ENCODE peak calls at places on chromosomes 2 and 18, in five cellular contexts. L is HepG2, H is GM12878, Q is HCT116, M is SK-N-SH. U is an unnamed sample.

GRCh38 chr18:9474103-9474982 is 970 bp upstream of the RALBP1 start:
- DNase-seq in L (peak), H (no peak), Q (peak), M (peak), U (no peak)

GRCh38 chr2:178829299-178829698 is 22.1 kb upstream of the TTN start:
- DNase-seq in L (no peak), H (no peak), Q (no peak), M (peak), U (no peak)

GRCh38 chr2:40955635-40956034 is 503.7 kb upstream of the SLC8A1 start:
- DNase-seq in L (no peak), H (no peak), Q (no peak), M (no peak), U (no peak)

GRCh38 chr2:73851274-73851673 is 22.5 kb downstream of the STAMBP start:
- DNase-seq in L (no peak), H (no peak), Q (peak), M (no peak), U (no peak)

GRCh38 chr2:21367421-21367820 is 243.7 kb downstream of the TDRD15 start:
- DNase-seq in L (no peak), H (no peak), Q (no peak), M (no peak), U (no peak)

GRCh38 chr2:24917086-24917485 is 3.0 kb downstream of the ADCY3 start:
- DNase-seq in L (no peak), H (peak), Q (no peak), M (no peak), U (no peak)

GRCh38 chr18:3410273-3410672 is 39.7 kb upstream of the TGIF1 start:
- DNase-seq in L (no peak), H (no peak), Q (no peak), M (no peak), U (no peak)

GRCh38 chr2:232870766-232871371 is 805 bp downstream of the SNORC start:
- DNase-seq in L (no peak), H (no peak), Q (no peak), M (no peak), U (no peak)

GRCh38 chr2:215796160-215796559 is 217.2 kb downstream of the MREG start:
- DNase-seq in L (no peak), H (no peak), Q (no peak), M (peak), U (no peak)

GRCh38 chr18:39057423-39058057 is 1491.9 kb upstream of the CELF4 start:
- DNase-seq in L (no peak), H (no peak), Q (peak), M (no peak), U (no peak)

GRCh38 chr2:9638532-9638931 is 7.7 kb upstream of the YWHAQ start:
- DNase-seq in L (peak), H (no peak), Q (peak), M (peak), U (peak)

GRCh38 chr2:181985632-181986205 is at the start of gene PPP1R1C:
- DNase-seq in L (no peak), H (no peak), Q (no peak), M (no peak), U (no peak)

GRCh38 chr2:105977212-105977611 is 216.9 kb downstream of the UXS1 start:
- DNase-seq in L (peak), H (no peak), Q (peak), M (no peak), U (no peak)

GRCh38 chr2:18531198-18531597 is 29.3 kb downstream of the RDH14 start:
- DNase-seq in L (no peak), H (no peak), Q (no peak), M (no peak), U (no peak)

GRCh38 chr18:9081940-9082339 is 20.6 kb upstream of the NDUFV2 start:
- DNase-seq in L (no peak), H (no peak), Q (no peak), M (no peak), U (no peak)

GRCh38 chr2:232231514-232231913 is 147.0 kb upstream of the ALPP start:
- DNase-seq in L (no peak), H (no peak), Q (no peak), M (no peak), U (no peak)

GRCh38 chr2:11056614-11057013 is 98.7 kb upstream of the SLC66A3 start:
- DNase-seq in L (no peak), H (no peak), Q (peak), M (peak), U (no peak)

GRCh38 chr2:127569274-127570065 is 34.0 kb downstream of the MYO7B start:
- DNase-seq in L (no peak), H (no peak), Q (no peak), M (no peak), U (no peak)

GRCh38 chr2:189179607-189179979 is at the start of gene COL5A2:
- DNase-seq in L (no peak), H (no peak), Q (no peak), M (no peak), U (no peak)

GRCh38 chr2:95024960-95025405 is 525 bp upstream of the MAL start:
- DNase-seq in L (no peak), H (no peak), Q (no peak), M (no peak), U (no peak)

GRCh38 chr2:11807156-11808015 is 61.0 kb downstream of the LPIN1 start:
- DNase-seq in L (no peak), H (no peak), Q (no peak), M (no peak), U (no peak)

GRCh38 chr2:181334158-181334826 is 122.9 kb upstream of the ITGA4 start:
- DNase-seq in L (no peak), H (no peak), Q (no peak), M (no peak), U (no peak)

GRCh38 chr18:32629990-32630389 is 142.8 kb downstream of the KLHL14 start:
- DNase-seq in L (no peak), H (no peak), Q (no peak), M (no peak), U (no peak)

GRCh38 chr2:150878347-150878746 is 383.3 kb downstream of the RBM43 start:
- DNase-seq in L (peak), H (no peak), Q (peak), M (no peak), U (peak)

GRCh38 chr18:53911200-53911599 is 313.3 kb downstream of the MBD2 start:
- DNase-seq in L (no peak), H (no peak), Q (no peak), M (no peak), U (no peak)

GRCh38 chr2:221792971-221793670 is 221.0 kb upstream of the EPHA4 start:
- DNase-seq in L (no peak), H (no peak), Q (no peak), M (no peak), U (no peak)

GRCh38 chr2:200863655-200864205 is 728 bp downstream of the CLK1 start:
- DNase-seq in L (no peak), H (no peak), Q (no peak), M (no peak), U (no peak)

GRCh38 chr2:106030287-106031268 is 163.5 kb downstream of the UXS1 start:
- DNase-seq in L (peak), H (no peak), Q (no peak), M (no peak), U (no peak)

GRCh38 chr2:49832555-49832954 is 678.2 kb upstream of the FSHR start:
- DNase-seq in L (no peak), H (no peak), Q (no peak), M (no peak), U (no peak)

GRCh38 chr2:109459485-109459884 is 154.3 kb downstream of the SEPTIN10 start:
- DNase-seq in L (no peak), H (no peak), Q (no peak), M (no peak), U (no peak)

GRCh38 chr18:8546677-8547076 is 62.6 kb upstream of the RAB12 start:
- DNase-seq in L (no peak), H (no peak), Q (no peak), M (no peak), U (no peak)

GRCh38 chr2:224849264-224849663 is 133.1 kb upstream of the CCDC195 start:
- DNase-seq in L (no peak), H (no peak), Q (no peak), M (no peak), U (no peak)

GRCh38 chr2:133570547-133570946 is 2.3 kb upstream of the NCKAP5 start:
- DNase-seq in L (no peak), H (no peak), Q (no peak), M (no peak), U (no peak)

GRCh38 chr2:133566967-133567645 is 1.2 kb downstream of the NCKAP5 start:
- DNase-seq in L (no peak), H (no peak), Q (no peak), M (no peak), U (no peak)

GRCh38 chr2:133568598-133568997 is 335 bp upstream of the NCKAP5 start:
- DNase-seq in L (no peak), H (no peak), Q (no peak), M (no peak), U (no peak)

GRCh38 chr2:133569416-133569815 is 1.2 kb upstream of the NCKAP5 start:
- DNase-seq in L (no peak), H (no peak), Q (no peak), M (no peak), U (no peak)

GRCh38 chr2:133568172-133568571 is at the start of gene NCKAP5:
- DNase-seq in L (no peak), H (no peak), Q (no peak), M (no peak), U (no peak)
- TF ChIP-seq ZBTB33 in L (no peak), H (no peak), Q (no peak), M (no peak), U (no peak)

GRCh38 chr18:41347057-41347456 is 608.0 kb upstream of the PIK3C3 start:
- DNase-seq in L (no peak), H (no peak), Q (no peak), M (no peak), U (no peak)
- TF ChIP-seq ZBTB33 in L (no peak), H (no peak), Q (no peak), M (no peak), U (no peak)

DNA sequence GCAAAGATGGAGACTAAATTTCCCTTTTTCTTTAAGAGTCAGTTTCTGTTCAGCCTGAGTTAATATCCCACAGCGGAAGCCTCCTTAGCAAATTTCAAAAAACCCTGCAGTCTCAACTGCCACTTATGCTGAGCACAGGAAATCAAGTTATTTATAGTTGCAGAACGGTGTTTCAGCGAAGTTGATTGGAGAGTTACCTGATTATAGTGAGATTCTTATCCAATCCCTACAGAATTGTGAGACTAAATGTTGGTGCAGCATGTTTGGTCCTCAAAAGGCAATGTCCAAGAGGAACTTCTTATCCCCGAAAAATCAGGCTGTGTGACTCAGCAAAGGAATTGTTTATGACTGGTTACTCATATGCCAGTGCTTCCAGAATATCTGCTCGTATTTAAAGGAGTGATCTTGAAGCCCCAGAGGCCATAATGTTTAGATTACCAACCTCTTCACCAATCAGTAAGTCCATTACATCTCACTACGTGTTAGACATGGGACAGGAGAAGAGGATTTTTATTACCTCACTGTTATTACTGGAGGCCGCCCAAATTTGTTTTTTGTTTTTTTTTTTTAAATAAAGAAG is 67.9 kb downstream of the LRRFIP1 start:
- DNase-seq in L (no peak), H (peak), Q (peak), M (no peak), U (peak)
- TF ChIP-seq ZBTB33 in L (no peak), H (no peak), Q (no peak), M (no peak), U (no peak)

GRCh38 chr2:168152902-168153301 is 94.5 kb downstream of the STK39 start:
- DNase-seq in L (peak), H (no peak), Q (no peak), M (no peak), U (no peak)

GRCh38 chr2:168156661-168157060 is 90.7 kb downstream of the STK39 start:
- DNase-seq in L (no peak), H (no peak), Q (no peak), M (peak), U (no peak)

GRCh38 chr2:168157070-168157469 is 90.3 kb downstream of the STK39 start:
- DNase-seq in L (no peak), H (no peak), Q (no peak), M (no peak), U (no peak)

GRCh38 chr2:168155680-168156079 is 91.7 kb downstream of the STK39 start:
- DNase-seq in L (no peak), H (no peak), Q (no peak), M (no peak), U (no peak)

DNA sequence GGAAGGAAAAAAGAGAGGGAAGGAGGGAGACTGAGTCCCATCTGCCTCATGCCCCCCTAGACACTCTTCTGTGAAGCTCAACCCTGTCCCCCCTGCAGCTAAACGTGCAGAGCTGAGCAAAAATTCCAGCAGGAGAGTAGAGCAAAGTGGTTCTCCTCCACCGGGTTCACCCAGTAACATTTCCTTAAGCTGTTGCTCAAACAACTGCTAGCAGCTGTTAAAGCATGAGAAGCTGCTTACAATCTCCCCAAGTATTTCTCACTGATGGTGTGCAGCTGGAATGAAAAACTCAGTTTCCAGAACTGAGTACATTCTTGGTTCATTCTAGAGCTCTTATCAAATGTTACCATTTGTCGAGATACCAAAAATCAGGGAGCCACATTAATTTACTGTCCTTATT is 92.4 kb downstream of the STK39 start:
- DNase-seq in L (no peak), H (no peak), Q (no peak), M (no peak), U (no peak)
- TF ChIP-seq ZBTB33 in L (no peak), H (no peak), Q (no peak), M (no peak), U (no peak)

GRCh38 chr18:45940724-45941123 is 26.4 kb downstream of the EPG5 start:
- DNase-seq in L (no peak), H (no peak), Q (no peak), M (no peak), U (no peak)
- TF ChIP-seq ZBTB33 in L (no peak), H (no peak), Q (no peak), M (no peak), U (no peak)

DNA sequence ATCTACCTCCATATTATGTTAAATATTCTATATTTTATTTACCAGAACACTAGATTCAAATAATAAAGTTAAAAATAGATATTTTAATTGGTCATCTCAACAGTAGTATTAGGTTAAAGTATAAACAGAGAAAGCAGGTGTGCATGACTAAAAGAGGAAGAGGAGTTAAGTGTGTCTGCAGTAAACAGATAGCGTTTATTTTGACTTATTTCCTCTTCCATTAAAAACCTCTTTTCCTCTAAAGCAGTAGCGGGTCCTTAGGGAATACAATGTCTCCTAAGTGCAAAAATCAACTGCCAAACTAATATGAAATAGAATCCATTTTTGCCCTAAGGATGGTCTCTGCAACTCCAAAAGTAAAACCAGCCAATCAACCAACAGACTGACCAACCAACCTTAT is 27.7 kb downstream of the EIF2AK3 start:
- DNase-seq in L (no peak), H (no peak), Q (no peak), M (no peak), U (peak)
- TF ChIP-seq ZBTB33 in L (no peak), H (no peak), Q (no peak), M (no peak), U (no peak)

DNA sequence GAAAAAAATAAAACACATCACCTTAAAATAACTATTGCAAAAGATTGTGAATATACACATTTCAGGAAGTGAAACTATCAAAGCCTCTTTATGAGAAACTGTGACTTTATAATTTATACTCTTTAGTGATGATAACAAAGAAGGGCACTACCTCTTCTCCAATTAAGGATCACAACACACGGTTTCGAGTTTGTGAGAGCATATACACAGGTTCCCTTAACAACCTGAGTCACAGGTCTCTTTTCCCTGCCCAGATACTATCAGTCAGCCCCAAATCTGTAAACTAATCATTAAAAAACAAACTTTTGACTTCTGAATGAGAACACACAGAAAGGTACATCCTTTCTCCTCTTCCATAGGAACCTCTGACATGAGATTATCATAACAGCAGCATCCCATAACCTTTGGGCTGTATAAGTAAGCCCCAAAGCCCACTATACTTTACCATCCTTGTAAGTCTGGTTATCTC is 44.9 kb downstream of the PTPN2 start:
- DNase-seq in L (no peak), H (peak), Q (no peak), M (no peak), U (no peak)
- TF ChIP-seq ZBTB33 in L (no peak), H (no peak), Q (no peak), M (no peak), U (no peak)

GRCh38 chr2:240520143-240520973 is 37.4 kb downstream of the ANKMY1 start:
- DNase-seq in L (no peak), H (no peak), Q (no peak), M (no peak), U (no peak)
- TF ChIP-seq ZBTB33 in L (peak), H (no peak), Q (no peak), M (no peak), U (peak)

U was measured in K562.